ENCODE peak calls at places on chromosomes 2 and 18, in nine cellular contexts. D is AG09309; B is heart right ventricle; I is Calu3; L is cardiac fibroblast; K is nephron progenitor cell; C is HL-60; R is CD4-positive, alpha-beta T cell; Y is omental fat pad. W is an unnamed sample.

GRCh38 chr2:127347734-127348392 is 39.9 kb downstream of the MAP3K2 start:
- DNase-seq in D (no peak), R (no peak), Y (no peak), B (no peak), L (no peak), C (no peak), I (no peak), K (no peak), W (no peak)

GRCh38 chr2:150788741-150789140 is 301.3 kb upstream of the RND3 start:
- DNase-seq in D (peak), L (no peak), B (no peak), R (no peak), C (no peak), Y (no peak), K (no peak), I (no peak), W (no peak)

GRCh38 chr2:216142540-216142939 is 33.4 kb downstream of the XRCC5 start:
- DNase-seq in C (no peak), L (no peak), I (no peak), D (peak), Y (no peak), B (no peak), K (no peak), R (no peak), W (no peak)

GRCh38 chr18:75507636-75508035 is 80.1 kb upstream of the SMIM21 start:
- DNase-seq in L (peak), R (no peak), K (no peak), Y (no peak), B (no peak), D (no peak), C (no peak), I (no peak), W (no peak)

GRCh38 chr18:2197945-2198344 is 373.4 kb downstream of the METTL4 start:
- DNase-seq in Y (no peak), K (no peak), B (no peak), C (no peak), D (no peak), R (no peak), L (no peak), I (no peak), W (no peak)

GRCh38 chr2:70574102-70574501 is 20.5 kb upstream of the TGFA start:
- DNase-seq in Y (no peak), C (no peak), B (no peak), D (no peak), I (no peak), K (no peak), L (no peak), R (no peak), W (no peak)

GRCh38 chr18:4987452-4988405 is 209.3 kb downstream of the AKAIN1 start:
- DNase-seq in R (no peak), I (no peak), K (no peak), D (no peak), L (no peak), C (no peak), B (no peak), Y (no peak), W (no peak)

GRCh38 chr18:10518595-10519273 is 7.1 kb upstream of the NAPG start:
- DNase-seq in I (no peak), R (no peak), B (peak), C (peak), L (peak), D (no peak), K (peak), Y (no peak), W (no peak)

GRCh38 chr2:224195954-224196571 is 157.0 kb upstream of the SERPINE2 start:
- DNase-seq in D (no peak), L (peak), R (no peak), C (no peak), K (no peak), B (peak), Y (no peak), I (no peak), W (no peak)

GRCh38 chr2:4882421-4882820 is 809.8 kb upstream of the SOX11 start:
- DNase-seq in R (no peak), D (no peak), I (no peak), C (no peak), K (no peak), L (no peak), B (no peak), Y (no peak), W (no peak)

DNA sequence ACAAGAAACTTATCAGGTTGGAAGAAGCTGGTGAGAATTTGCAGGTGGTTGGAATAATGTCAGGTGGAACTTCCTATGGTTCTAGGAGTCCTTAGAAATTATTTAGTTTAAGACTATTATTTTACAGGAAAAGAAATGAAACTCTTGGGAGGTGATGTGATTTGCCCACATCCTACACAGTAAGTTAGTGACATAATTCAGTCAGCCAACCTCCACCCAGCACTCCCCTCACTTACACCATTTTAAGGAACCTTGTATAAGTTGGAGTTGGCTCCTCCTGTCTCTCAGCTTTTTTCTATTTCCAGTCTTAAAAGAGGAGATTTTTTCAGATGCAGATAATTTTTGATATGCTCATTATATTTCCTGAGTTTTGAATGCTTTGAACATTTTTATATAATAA is 86.4 kb downstream of the SKA1 start:
- DNase-seq in R (no peak), K (no peak), I (no peak), Y (no peak), B (no peak), D (no peak), L (no peak), C (no peak), W (no peak)
- TF ChIP-seq CTCF in R (no peak), K (no peak), I (no peak), Y (no peak), B (no peak), D (no peak), L (no peak), C (no peak), W (no peak)

DNA sequence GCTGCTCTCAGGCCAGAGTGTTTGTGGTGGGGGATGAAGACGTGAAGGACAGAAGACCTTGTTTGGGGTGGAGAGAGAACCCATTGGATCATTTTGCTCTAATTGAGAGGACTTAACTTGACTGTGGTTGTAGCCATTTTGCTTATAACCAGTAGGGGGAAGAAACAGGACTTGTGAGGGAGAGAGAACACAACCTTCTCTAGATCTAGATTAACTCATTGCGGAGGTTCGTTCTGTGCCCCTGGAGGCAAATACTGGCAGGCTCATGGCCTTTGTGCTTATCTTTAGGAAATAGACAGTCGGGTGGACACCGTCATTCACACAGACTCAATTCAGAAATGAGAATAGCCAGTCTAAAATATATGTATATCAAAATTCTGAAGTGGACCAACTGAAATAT is 147.0 kb upstream of the LHCGR start:
- DNase-seq in C (no peak), K (no peak), I (no peak), D (no peak), Y (no peak), L (no peak), B (no peak), R (no peak), W (no peak)
- TF ChIP-seq CTCF in C (no peak), K (no peak), I (no peak), D (no peak), Y (no peak), L (no peak), B (no peak), R (no peak), W (no peak)

GRCh38 chr18:62802523-62802922 is 87.2 kb downstream of the PHLPP1 start:
- DNase-seq in C (no peak), B (no peak), L (peak), R (no peak), I (no peak), K (no peak), Y (no peak), D (no peak), W (no peak)
- TF ChIP-seq CTCF in C (no peak), B (peak), L (peak), R (no peak), I (no peak), K (no peak), Y (no peak), D (peak), W (peak)

GRCh38 chr18:39846277-39846676 is 2108.8 kb upstream of the PIK3C3 start:
- DNase-seq in L (peak), K (no peak), D (no peak), B (peak), I (no peak), Y (no peak), C (no peak), R (no peak), W (no peak)
- TF ChIP-seq CTCF in L (no peak), K (no peak), D (no peak), B (no peak), I (no peak), Y (no peak), C (no peak), R (no peak), W (no peak)

DNA sequence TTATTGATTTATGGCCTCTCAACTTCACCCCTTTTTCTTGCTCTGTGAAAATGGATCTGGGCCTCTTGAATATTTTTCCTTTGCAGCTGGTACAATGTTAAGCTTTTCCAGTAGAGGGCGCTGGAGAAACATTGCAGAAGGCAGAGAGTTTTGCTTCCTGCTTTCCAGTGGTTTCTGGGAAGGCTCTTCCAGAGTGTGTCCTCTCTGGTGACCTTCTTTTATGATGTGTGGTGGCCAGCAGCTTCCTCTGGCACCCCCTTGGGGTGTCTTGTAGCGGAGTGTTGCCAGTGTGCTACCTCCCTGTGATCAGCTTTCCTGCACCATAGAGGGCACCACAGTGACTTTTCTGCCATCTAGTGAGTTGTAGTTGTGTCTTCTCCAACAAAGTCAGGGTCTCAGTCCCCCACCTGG is 25.4 kb upstream of the MGAT5 start:
- DNase-seq in L (no peak), K (no peak), I (peak), R (no peak), D (no peak), Y (no peak), C (peak), B (no peak), W (no peak)
- TF ChIP-seq CTCF in L (peak), K (no peak), I (peak), R (peak), D (peak), Y (no peak), C (peak), B (peak), W (peak)

GRCh38 chr2:43021791-43022500 is 204.5 kb downstream of the ZFP36L2 start:
- DNase-seq in C (peak), K (no peak), I (peak), Y (no peak), D (no peak), L (no peak), R (no peak), B (no peak), W (peak)
- TF ChIP-seq CTCF in C (no peak), K (peak), I (peak), Y (no peak), D (peak), L (peak), R (no peak), B (peak), W (peak)

DNA sequence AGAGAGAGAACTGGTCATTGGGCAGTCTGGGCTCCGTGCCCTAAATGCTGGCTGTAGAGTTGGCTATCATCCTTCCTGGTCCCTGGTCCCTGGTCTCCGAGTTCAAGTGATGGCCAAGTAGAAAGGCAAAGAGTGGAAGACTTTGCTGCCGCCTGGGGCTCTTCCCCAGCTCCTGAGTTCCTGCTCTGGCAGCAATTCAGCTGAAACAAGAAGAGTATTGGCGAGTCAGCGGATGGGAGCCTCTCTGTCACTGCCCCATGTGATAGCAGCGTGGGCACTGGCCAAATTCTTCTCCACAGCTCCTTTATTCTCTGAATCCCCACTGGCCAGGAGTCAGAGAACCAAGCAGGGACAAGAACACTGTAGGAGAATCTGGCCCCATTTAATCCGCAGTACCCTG is 351.0 kb upstream of the POU3F3 start:
- DNase-seq in R (no peak), B (no peak), L (no peak), C (no peak), Y (no peak), D (no peak), I (no peak), K (no peak), W (no peak)
- TF ChIP-seq CTCF in R (no peak), B (no peak), L (no peak), C (no peak), Y (no peak), D (no peak), I (no peak), K (no peak), W (no peak)

DNA sequence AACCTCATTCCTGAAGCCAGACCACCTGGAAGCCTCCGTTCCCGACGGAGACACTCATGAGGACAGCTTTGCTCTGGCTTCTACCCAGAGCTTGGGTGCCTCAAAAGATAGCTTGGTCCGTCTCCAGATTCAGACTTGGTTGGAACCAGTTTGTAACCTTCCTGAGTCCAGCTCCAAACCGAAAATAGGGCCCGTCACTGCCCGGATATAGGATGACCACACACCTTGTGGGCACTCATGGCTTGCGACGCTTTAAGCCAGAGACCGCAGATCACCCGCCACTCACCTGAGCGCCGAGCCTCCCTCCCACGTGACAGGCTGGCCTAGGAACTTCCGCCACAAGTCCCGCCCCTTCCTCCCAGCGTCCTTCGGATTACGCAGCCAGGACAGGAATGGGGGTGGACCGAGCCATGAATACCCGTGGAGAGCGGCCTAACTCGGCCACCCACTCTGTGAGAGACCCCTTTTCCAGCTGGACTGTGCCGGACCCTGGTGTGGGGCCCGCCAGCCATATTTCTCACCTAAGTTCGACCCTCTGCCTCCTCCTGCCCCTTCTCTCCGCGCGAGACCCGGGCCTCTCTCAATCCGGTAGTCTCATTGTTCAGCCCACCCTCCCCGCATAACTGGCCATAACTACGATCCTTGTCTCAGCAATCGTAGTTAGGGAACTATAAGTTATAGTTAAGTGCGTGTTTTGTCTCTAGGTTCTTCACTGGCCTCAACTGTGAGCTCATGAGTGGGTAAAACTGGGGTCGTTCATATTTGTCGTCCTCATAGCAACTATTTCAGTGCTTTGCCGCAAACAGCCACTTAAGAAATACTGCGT is at the start of gene MPV17:
- DNase-seq in I (peak), B (peak), L (peak), R (peak), K (peak), C (peak), D (peak), Y (peak), W (peak)
- TF ChIP-seq CTCF in I (no peak), B (no peak), L (no peak), R (no peak), K (no peak), C (no peak), D (no peak), Y (no peak), W (no peak)